ENCODE peak calls at places on chromosome 5, in four cellular contexts. G is K562, I is A549, D is adrenal gland. U is an unnamed sample.

GRCh38 chr5:38413696-38414095 is 142.8 kb downstream of the LIFR start:
- DNase-seq in G (no peak), I (no peak), D (no peak), U (no peak)

GRCh38 chr5:154542581-154542980 is 64.6 kb upstream of the HAND1 start:
- DNase-seq in G (no peak), I (no peak), D (no peak), U (no peak)

GRCh38 chr5:54180616-54181015 is 129.8 kb downstream of the ARL15 start:
- DNase-seq in G (no peak), I (no peak), D (no peak), U (no peak)

GRCh38 chr5:65262094-65262493 is 219.6 kb downstream of the ADAMTS6 start:
- DNase-seq in G (no peak), I (no peak), D (peak), U (peak)

GRCh38 chr5:126591549-126591948 is 3.5 kb downstream of the ALDH7A1 start:
- DNase-seq in G (no peak), I (no peak), D (no peak), U (no peak)

GRCh38 chr5:74588415-74588814 is 52.1 kb downstream of the ENC1 start:
- DNase-seq in G (no peak), I (no peak), D (no peak), U (no peak)

GRCh38 chr5:163503106-163504090 is 2.0 kb upstream of the MAT2B start:
- DNase-seq in G (peak), I (peak), D (peak), U (no peak)

GRCh38 chr5:138696501-138696900 is 56.7 kb upstream of the CTNNA1 start:
- DNase-seq in G (no peak), I (no peak), D (no peak), U (peak)

GRCh38 chr5:83294246-83294645 is 177.3 kb upstream of the VCAN start:
- DNase-seq in G (no peak), I (no peak), D (no peak), U (no peak)

GRCh38 chr5:14351845-14352712 is 208.9 kb downstream of the TRIO start:
- DNase-seq in G (peak), I (peak), D (peak), U (peak)

GRCh38 chr5:52789378-52789777 is 1.7 kb downstream of the ITGA1 start:
- DNase-seq in G (no peak), I (no peak), D (no peak), U (no peak)
- TF ChIP-seq POLR2A in G (no peak), I (no peak), D (no peak), U (no peak)

GRCh38 chr5:120510994-120511686 is 47.0 kb downstream of the PRR16 start:
- DNase-seq in G (no peak), I (no peak), D (no peak), U (no peak)

GRCh38 chr5:120510098-120510634 is 46.1 kb downstream of the PRR16 start:
- DNase-seq in G (no peak), I (no peak), D (no peak), U (no peak)

GRCh38 chr5:120507197-120507596 is 43.1 kb downstream of the PRR16 start:
- DNase-seq in G (no peak), I (no peak), D (no peak), U (no peak)

GRCh38 chr5:120507826-120508463 is 43.8 kb downstream of the PRR16 start:
- DNase-seq in G (no peak), I (no peak), D (no peak), U (no peak)

DNA sequence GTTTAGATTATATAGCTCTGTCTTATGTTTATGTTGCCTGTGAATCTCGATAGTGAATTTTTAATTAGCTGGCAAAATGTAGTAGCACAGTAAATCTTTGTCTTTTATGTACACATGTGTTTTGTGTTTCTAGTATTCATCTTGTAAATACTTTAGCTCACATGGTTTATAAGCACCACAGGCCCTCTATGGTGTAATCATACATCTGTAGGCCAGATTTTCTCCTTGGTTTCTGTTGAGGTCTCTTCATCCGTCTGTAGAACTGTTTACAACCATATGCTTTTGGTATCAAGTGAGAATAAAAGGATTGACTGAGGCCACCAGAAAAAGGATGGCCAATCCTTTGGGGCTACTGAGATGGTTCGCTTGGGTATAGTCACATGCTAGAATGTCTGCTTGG is 45.0 kb downstream of the PRR16 start:
- DNase-seq in G (no peak), I (no peak), D (no peak), U (no peak)
- TF ChIP-seq POLR2A in G (no peak), I (no peak), D (no peak), U (no peak)

GRCh38 chr5:132260714-132261615 is 3.5 kb downstream of the PDLIM4 start:
- DNase-seq in G (peak), I (no peak), D (peak), U (no peak)

GRCh38 chr5:132258102-132259060 is 885 bp downstream of the PDLIM4 start:
- DNase-seq in G (peak), I (no peak), D (no peak), U (no peak)

GRCh38 chr5:132257131-132258101 is at the start of gene PDLIM4:
- DNase-seq in G (peak), I (no peak), D (no peak), U (no peak)

GRCh38 chr5:132260051-132260450 is 2.6 kb downstream of the PDLIM4 start:
- DNase-seq in G (no peak), I (no peak), D (no peak), U (no peak)

GRCh38 chr5:132259061-132259851 is 1.8 kb downstream of the PDLIM4 start:
- DNase-seq in G (peak), I (no peak), D (peak), U (no peak)
- TF ChIP-seq POLR2A in G (no peak), I (no peak), D (peak), U (peak)

DNA sequence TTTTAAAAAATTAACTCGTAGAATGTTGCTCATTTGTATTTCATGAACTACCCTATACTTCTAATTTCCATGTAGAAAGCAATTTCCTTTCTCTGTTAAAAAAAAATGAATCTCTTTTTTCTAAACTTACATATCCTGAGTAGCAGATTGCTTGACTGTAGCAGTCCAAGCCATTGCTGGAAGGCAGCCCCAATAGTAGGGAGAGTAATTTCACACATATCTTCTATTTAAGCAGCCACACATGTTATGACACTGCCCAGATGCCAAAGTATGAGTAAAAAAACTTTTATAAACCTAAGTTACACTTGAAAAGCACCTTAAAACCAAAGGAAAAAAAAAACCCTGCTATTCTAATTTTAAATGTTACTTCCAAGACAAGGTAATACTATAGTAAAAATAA is 69.6 kb downstream of the FBXL17 start:
- DNase-seq in G (no peak), I (no peak), D (no peak), U (no peak)
- TF ChIP-seq POLR2A in G (no peak), I (no peak), D (no peak), U (no peak)

DNA sequence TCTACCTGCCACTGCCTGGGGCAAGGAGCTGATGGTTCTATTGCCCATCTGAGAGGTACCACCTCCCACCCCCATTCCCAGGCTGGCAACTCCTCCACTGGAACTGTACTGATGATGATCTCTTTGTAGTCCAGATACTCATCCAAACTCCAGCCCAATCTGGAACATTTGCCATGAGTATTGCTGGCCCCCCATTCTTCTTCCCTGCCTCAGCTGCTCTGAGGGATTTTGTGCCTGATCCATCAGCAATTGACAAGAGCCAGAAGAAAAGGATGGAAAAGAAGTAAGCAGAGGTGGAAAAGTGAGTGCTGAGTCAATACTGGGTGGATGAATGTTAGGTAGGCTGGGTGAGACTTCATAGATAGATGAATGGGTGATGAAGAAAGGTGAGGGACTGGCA is 101.2 kb downstream of the NMUR2 start:
- DNase-seq in G (no peak), I (no peak), D (no peak), U (no peak)
- TF ChIP-seq POLR2A in G (no peak), I (no peak), D (no peak), U (no peak)

DNA sequence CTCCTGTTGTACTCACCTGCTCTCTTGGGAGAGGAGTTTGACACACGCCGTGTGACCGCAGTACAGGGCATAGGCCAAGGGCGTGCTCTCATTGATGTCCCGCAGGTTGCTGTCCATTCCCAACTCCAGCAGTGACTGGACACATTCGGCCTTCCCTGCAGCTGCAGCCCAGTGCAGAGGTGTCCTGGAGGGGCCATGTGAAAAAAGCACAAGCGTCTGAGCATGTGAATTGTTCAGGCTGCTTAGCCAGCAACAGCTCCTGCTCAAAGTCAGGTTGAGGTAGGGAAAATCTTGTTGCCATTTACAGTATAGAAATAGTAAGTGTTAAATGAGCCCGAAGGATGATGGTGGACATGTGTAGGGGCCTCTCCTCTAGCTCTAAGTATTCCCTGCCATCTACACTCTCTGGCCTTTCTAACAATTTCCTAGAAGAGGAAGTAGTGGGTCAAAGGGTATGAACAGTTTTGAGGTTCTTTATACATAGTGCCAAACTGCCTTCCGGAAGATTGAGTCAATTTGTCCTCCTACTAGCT is 116.5 kb downstream of the ANKRD55 start:
- DNase-seq in G (no peak), I (no peak), D (no peak), U (no peak)
- TF ChIP-seq POLR2A in G (no peak), I (no peak), D (no peak), U (no peak)

GRCh38 chr5:172697123-172698121 is 56.4 kb downstream of the NEURL1B start:
- DNase-seq in G (peak), I (peak), D (peak), U (peak)
- TF ChIP-seq POLR2A in G (no peak), I (no peak), D (peak), U (no peak)

DNA sequence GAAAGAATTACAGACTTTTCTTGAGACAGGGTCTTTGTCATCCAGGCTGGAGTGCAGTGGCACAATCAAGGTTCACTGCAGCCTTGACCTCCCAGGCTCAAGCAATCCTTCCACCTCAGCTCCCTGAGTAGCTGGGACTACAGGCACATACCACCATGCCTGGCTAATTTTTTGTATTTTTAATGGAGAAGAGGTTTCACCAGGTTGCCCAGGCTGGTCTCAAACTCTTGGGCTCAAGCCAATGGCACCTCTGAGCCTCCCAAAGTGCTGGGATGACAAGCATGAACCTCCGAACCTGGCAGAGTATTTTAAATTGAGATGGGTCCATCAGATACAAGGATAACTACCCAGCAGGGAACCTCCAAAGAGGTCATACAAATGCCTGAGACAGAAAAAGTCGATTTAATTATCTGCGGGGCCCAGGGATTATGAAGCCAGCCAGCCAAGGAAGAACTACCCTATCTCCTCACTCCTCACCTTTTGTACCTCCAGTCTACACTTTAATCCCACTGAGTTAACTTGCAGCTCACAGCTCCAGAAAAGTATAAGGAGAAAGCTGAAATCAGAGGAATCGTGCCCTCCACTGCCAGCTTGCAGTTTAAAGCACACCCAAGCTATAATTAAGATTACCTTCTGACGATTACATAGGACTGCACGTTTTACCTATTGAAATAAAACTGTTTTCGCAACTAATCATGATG is 8.1 kb downstream of the RPL37 start:
- DNase-seq in G (no peak), I (no peak), D (no peak), U (no peak)
- TF ChIP-seq POLR2A in G (peak), I (no peak), D (no peak), U (no peak)

DNA sequence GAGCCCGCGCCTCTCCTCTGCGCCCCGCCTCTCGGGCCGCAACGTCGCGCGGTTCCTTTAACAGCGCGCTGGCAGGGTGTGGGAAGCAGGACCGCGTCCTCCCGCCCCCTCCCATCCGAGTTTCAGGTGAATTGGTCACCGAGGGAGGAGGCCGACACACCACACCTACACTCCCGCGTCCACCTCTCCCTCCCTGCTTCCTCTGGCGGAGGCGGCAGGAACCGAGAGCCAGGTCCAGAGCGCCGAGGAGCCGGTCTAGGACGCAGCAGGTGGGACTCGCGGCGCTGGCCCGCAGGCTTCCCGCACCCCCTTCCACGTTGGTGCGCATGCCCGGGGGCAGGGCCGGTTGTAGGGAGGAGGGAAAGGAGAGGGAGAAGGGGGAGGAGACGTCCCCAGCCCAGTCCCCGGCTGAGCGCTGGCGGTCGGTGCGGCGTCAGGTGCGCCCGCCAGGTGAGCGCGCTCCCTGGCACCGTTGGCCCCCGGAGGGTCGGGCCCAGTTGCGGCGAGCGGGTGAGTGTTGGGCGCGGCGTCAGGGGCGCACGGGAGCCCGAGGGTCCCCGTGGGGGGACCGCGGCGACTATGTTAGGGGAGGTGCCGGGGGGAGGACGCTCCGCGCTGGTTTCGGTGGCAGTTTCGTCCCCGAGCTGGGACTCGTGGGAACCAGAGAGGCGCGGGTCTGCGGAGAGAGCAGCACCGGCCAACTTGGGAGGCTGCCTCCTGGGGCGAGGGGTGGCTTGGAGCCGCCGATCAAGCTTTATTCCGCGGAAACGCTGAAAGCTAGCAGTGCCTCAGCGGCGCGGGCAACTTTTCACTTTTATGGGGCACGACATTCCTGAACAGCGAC is at the start of gene OCLN:
- DNase-seq in G (peak), I (peak), D (no peak), U (peak)
- TF ChIP-seq POLR2A in G (no peak), I (peak), D (no peak), U (no peak)

GRCh38 chr5:149567226-149567625 is 14.1 kb upstream of the ARHGEF37 start:
- DNase-seq in G (no peak), I (no peak), D (no peak), U (no peak)
- TF ChIP-seq POLR2A in G (no peak), I (no peak), D (no peak), U (no peak)

U was measured in H54.